ENCODE peak calls at places on chromosome 3, in four cellular contexts. One of them, this sample, is unnamed.

GRCh38 chr3:143119009-143119914 is at the start of gene CHST2:
- DNase-seq in heart right ventricle: peak
- DNase-seq in adrenal gland: peak
- DNase-seq in HFF-Myc: no peak
- DNase-seq in this sample: peak

GRCh38 chr3:13235079-13235478 is 161.8 kb upstream of the IQSEC1 start:
- DNase-seq in heart right ventricle: no peak
- DNase-seq in adrenal gland: no peak
- DNase-seq in HFF-Myc: no peak
- DNase-seq in this sample: no peak

GRCh38 chr3:146496726-146497125 is 27.4 kb upstream of the PLSCR2 start:
- DNase-seq in heart right ventricle: no peak
- DNase-seq in adrenal gland: no peak
- DNase-seq in HFF-Myc: no peak
- DNase-seq in this sample: no peak

GRCh38 chr3:172848910-172849309 is 98.4 kb downstream of the ECT2 start:
- DNase-seq in heart right ventricle: no peak
- DNase-seq in adrenal gland: no peak
- DNase-seq in HFF-Myc: no peak
- DNase-seq in this sample: peak

GRCh38 chr3:193665370-193665989 is 72.5 kb downstream of the OPA1 start:
- DNase-seq in heart right ventricle: no peak
- DNase-seq in adrenal gland: no peak
- DNase-seq in HFF-Myc: peak
- DNase-seq in this sample: no peak

GRCh38 chr3:64244011-64244942 is 19.0 kb upstream of the PRICKLE2 start:
- DNase-seq in heart right ventricle: no peak
- DNase-seq in adrenal gland: no peak
- DNase-seq in HFF-Myc: no peak
- DNase-seq in this sample: peak

GRCh38 chr3:48428863-48429415 is 947 bp downstream of the PLXNB1 start:
- DNase-seq in heart right ventricle: peak
- DNase-seq in adrenal gland: peak
- DNase-seq in HFF-Myc: no peak
- DNase-seq in this sample: no peak

GRCh38 chr3:149751551-149751950 is 738 bp downstream of the COMMD2 start:
- DNase-seq in heart right ventricle: no peak
- DNase-seq in adrenal gland: no peak
- DNase-seq in HFF-Myc: no peak
- DNase-seq in this sample: no peak

GRCh38 chr3:3744826-3745225 is 54.4 kb upstream of the LRRN1 start:
- DNase-seq in heart right ventricle: no peak
- DNase-seq in adrenal gland: no peak
- DNase-seq in HFF-Myc: no peak
- DNase-seq in this sample: no peak

GRCh38 chr3:129549006-129549800 is 6.2 kb downstream of the H1-8 start:
- DNase-seq in heart right ventricle: no peak
- DNase-seq in adrenal gland: no peak
- DNase-seq in HFF-Myc: no peak
- DNase-seq in this sample: no peak

GRCh38 chr3:60192297-60193114 is 1058.7 kb downstream of the FHIT start:
- DNase-seq in heart right ventricle: no peak
- DNase-seq in adrenal gland: no peak
- DNase-seq in HFF-Myc: no peak
- DNase-seq in this sample: no peak

GRCh38 chr3:184716652-184717607 is 5.1 kb upstream of the MAGEF1 start:
- DNase-seq in heart right ventricle: no peak
- DNase-seq in adrenal gland: peak
- DNase-seq in HFF-Myc: no peak
- DNase-seq in this sample: peak

GRCh38 chr3:123282461-123282860 is 80.7 kb downstream of the SEC22A start:
- DNase-seq in heart right ventricle: no peak
- DNase-seq in adrenal gland: no peak
- DNase-seq in HFF-Myc: no peak
- DNase-seq in this sample: no peak

GRCh38 chr3:56302417-56302816 is 165.8 kb downstream of the ERC2 start:
- DNase-seq in heart right ventricle: no peak
- DNase-seq in adrenal gland: no peak
- DNase-seq in HFF-Myc: no peak
- DNase-seq in this sample: no peak

GRCh38 chr3:45343947-45344346 is 44.4 kb upstream of the LARS2 start:
- DNase-seq in heart right ventricle: no peak
- DNase-seq in adrenal gland: no peak
- DNase-seq in HFF-Myc: no peak
- DNase-seq in this sample: no peak

GRCh38 chr3:77686560-77686959 is 646.7 kb downstream of the ROBO2 start:
- DNase-seq in heart right ventricle: no peak
- DNase-seq in adrenal gland: no peak
- DNase-seq in HFF-Myc: no peak
- DNase-seq in this sample: no peak

GRCh38 chr3:102069211-102069662 is 219.9 kb downstream of the NFKBIZ start:
- DNase-seq in heart right ventricle: no peak
- DNase-seq in adrenal gland: peak
- DNase-seq in HFF-Myc: no peak
- DNase-seq in this sample: peak

GRCh38 chr3:126476166-126476975 is 680 bp upstream of the ZXDC start:
- DNase-seq in heart right ventricle: peak
- DNase-seq in adrenal gland: no peak
- DNase-seq in HFF-Myc: no peak
- DNase-seq in this sample: peak

GRCh38 chr3:139020868-139021234 is at the start of gene PRR23B:
- DNase-seq in heart right ventricle: no peak
- DNase-seq in adrenal gland: no peak
- DNase-seq in HFF-Myc: no peak
- DNase-seq in this sample: no peak

GRCh38 chr3:195078891-195079440 is 192.0 kb downstream of the XXYLT1 start:
- DNase-seq in heart right ventricle: no peak
- DNase-seq in adrenal gland: no peak
- DNase-seq in HFF-Myc: no peak
- DNase-seq in this sample: no peak

GRCh38 chr3:133396906-133397305 is 3.0 kb upstream of the BFSP2 start:
- DNase-seq in heart right ventricle: no peak
- DNase-seq in adrenal gland: no peak
- DNase-seq in HFF-Myc: no peak
- DNase-seq in this sample: no peak

GRCh38 chr3:71214797-71215196 is 368.7 kb downstream of the FOXP1 start:
- DNase-seq in heart right ventricle: no peak
- DNase-seq in adrenal gland: no peak
- DNase-seq in HFF-Myc: no peak
- DNase-seq in this sample: no peak

GRCh38 chr3:144754076-144754783 is 782.6 kb downstream of the DIPK2A start:
- DNase-seq in heart right ventricle: no peak
- DNase-seq in adrenal gland: no peak
- DNase-seq in HFF-Myc: no peak
- DNase-seq in this sample: no peak

GRCh38 chr3:189685854-189686253 is 54.7 kb downstream of the TP63 start:
- DNase-seq in heart right ventricle: no peak
- DNase-seq in adrenal gland: no peak
- DNase-seq in HFF-Myc: peak
- DNase-seq in this sample: peak

GRCh38 chr3:12892840-12893189 is 51.5 kb upstream of the RPL32 start:
- DNase-seq in heart right ventricle: no peak
- DNase-seq in adrenal gland: no peak
- DNase-seq in HFF-Myc: no peak
- DNase-seq in this sample: no peak

GRCh38 chr3:129613205-129613740 is 6.8 kb upstream of the PLXND1 start:
- DNase-seq in heart right ventricle: no peak
- DNase-seq in adrenal gland: no peak
- DNase-seq in HFF-Myc: no peak
- DNase-seq in this sample: no peak

GRCh38 chr3:118817748-118818165 is 216.9 kb downstream of the IGSF11 start:
- DNase-seq in heart right ventricle: no peak
- DNase-seq in adrenal gland: peak
- DNase-seq in HFF-Myc: peak
- DNase-seq in this sample: peak

GRCh38 chr3:16520636-16521579 is 7.4 kb upstream of the RFTN1 start:
- DNase-seq in heart right ventricle: no peak
- DNase-seq in adrenal gland: no peak
- DNase-seq in HFF-Myc: no peak
- DNase-seq in this sample: no peak

GRCh38 chr3:124824286-124824915 is 62.8 kb downstream of the ITGB5 start:
- DNase-seq in heart right ventricle: no peak
- DNase-seq in adrenal gland: no peak
- DNase-seq in HFF-Myc: no peak
- DNase-seq in this sample: no peak

GRCh38 chr3:31664031-31664430 is 131.3 kb downstream of the STT3B start:
- DNase-seq in heart right ventricle: no peak
- DNase-seq in adrenal gland: no peak
- DNase-seq in HFF-Myc: no peak
- DNase-seq in this sample: no peak

GRCh38 chr3:126311338-126311978 is 45.8 kb downstream of the KLF15 start:
- DNase-seq in heart right ventricle: no peak
- DNase-seq in adrenal gland: no peak
- DNase-seq in HFF-Myc: no peak
- DNase-seq in this sample: no peak

GRCh38 chr3:114308830-114309229 is 15.0 kb downstream of the TIGIT start:
- DNase-seq in heart right ventricle: no peak
- DNase-seq in adrenal gland: no peak
- DNase-seq in HFF-Myc: no peak
- DNase-seq in this sample: no peak

GRCh38 chr3:81152156-81152555 is 609.3 kb downstream of the GBE1 start:
- DNase-seq in heart right ventricle: no peak
- DNase-seq in adrenal gland: no peak
- DNase-seq in HFF-Myc: no peak
- DNase-seq in this sample: no peak

GRCh38 chr3:25430942-25431570 is 3.0 kb downstream of the RARB start:
- DNase-seq in heart right ventricle: no peak
- DNase-seq in adrenal gland: no peak
- DNase-seq in HFF-Myc: no peak
- DNase-seq in this sample: no peak
- H3K4me3 ChIP-seq in heart right ventricle: peak
- H3K4me3 ChIP-seq in adrenal gland: no peak
- H3K4me3 ChIP-seq in HFF-Myc: no peak
- H3K4me3 ChIP-seq in this sample: peak

GRCh38 chr3:120137548-120137947 is 43.3 kb upstream of the GSK3B start:
- DNase-seq in heart right ventricle: no peak
- DNase-seq in adrenal gland: no peak
- DNase-seq in HFF-Myc: no peak
- DNase-seq in this sample: no peak
- H3K4me3 ChIP-seq in heart right ventricle: no peak
- H3K4me3 ChIP-seq in adrenal gland: no peak
- H3K4me3 ChIP-seq in HFF-Myc: no peak
- H3K4me3 ChIP-seq in this sample: no peak

DNA sequence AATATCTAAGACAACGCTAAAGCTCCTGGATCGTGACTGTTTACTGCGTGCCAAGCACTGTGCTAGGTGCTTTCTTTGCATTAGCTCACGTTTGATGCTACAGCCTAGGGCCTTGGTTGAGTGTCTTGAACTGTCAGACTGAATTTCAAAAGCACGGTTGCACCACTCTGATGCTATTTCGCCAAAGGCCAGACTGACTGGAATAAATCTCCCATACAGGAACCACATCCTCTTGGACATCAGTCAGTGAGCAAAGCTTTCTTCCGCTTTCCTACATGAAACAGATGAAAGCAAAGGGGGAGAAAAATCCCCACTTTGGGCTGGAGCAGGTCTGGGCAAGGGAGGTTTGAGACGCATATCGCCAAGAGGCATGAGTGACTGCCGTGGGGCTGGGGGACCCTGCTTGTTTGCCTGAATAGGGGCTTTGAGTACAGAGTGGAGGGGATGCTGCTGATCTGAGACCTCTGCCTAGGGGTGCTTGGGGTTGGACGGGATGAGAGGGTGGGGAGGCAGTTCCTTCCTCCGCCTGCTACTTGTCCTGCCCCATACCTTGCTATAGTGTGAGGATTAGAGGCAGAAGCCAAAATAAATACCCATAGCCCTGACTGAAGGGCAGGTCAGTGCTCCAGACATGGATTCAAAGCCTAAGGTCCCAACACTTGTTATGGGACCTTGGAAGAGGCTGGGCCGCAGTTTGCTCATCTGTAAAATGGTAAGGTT is 5.3 kb downstream of the FGD5 start:
- DNase-seq in heart right ventricle: no peak
- DNase-seq in adrenal gland: no peak
- DNase-seq in HFF-Myc: no peak
- DNase-seq in this sample: no peak
- H3K4me3 ChIP-seq in heart right ventricle: no peak
- H3K4me3 ChIP-seq in adrenal gland: no peak
- H3K4me3 ChIP-seq in HFF-Myc: no peak
- H3K4me3 ChIP-seq in this sample: no peak

GRCh38 chr3:107208796-107209195 is 168.4 kb upstream of the CCDC54 start:
- DNase-seq in heart right ventricle: no peak
- DNase-seq in adrenal gland: no peak
- DNase-seq in HFF-Myc: no peak
- DNase-seq in this sample: no peak

GRCh38 chr3:107211608-107212007 is 165.6 kb upstream of the CCDC54 start:
- DNase-seq in heart right ventricle: no peak
- DNase-seq in adrenal gland: no peak
- DNase-seq in HFF-Myc: peak
- DNase-seq in this sample: no peak

GRCh38 chr3:107206945-107207344 is 170.3 kb upstream of the CCDC54 start:
- DNase-seq in heart right ventricle: no peak
- DNase-seq in adrenal gland: no peak
- DNase-seq in HFF-Myc: no peak
- DNase-seq in this sample: no peak

GRCh38 chr3:107208100-107208499 is 169.1 kb upstream of the CCDC54 start:
- DNase-seq in heart right ventricle: peak
- DNase-seq in adrenal gland: peak
- DNase-seq in HFF-Myc: peak
- DNase-seq in this sample: peak

GRCh38 chr3:107209302-107210060 is 167.8 kb upstream of the CCDC54 start:
- DNase-seq in heart right ventricle: no peak
- DNase-seq in adrenal gland: no peak
- DNase-seq in HFF-Myc: no peak
- DNase-seq in this sample: no peak
- H3K4me3 ChIP-seq in heart right ventricle: no peak
- H3K4me3 ChIP-seq in adrenal gland: no peak
- H3K4me3 ChIP-seq in HFF-Myc: no peak
- H3K4me3 ChIP-seq in this sample: no peak

GRCh38 chr3:66419053-66419440 is 81.8 kb downstream of the LRIG1 start:
- DNase-seq in heart right ventricle: no peak
- DNase-seq in adrenal gland: no peak
- DNase-seq in HFF-Myc: no peak
- DNase-seq in this sample: no peak
- H3K4me3 ChIP-seq in heart right ventricle: no peak
- H3K4me3 ChIP-seq in adrenal gland: no peak
- H3K4me3 ChIP-seq in HFF-Myc: no peak
- H3K4me3 ChIP-seq in this sample: no peak

GRCh38 chr3:37229740-37230139 is 55.4 kb upstream of the LRRFIP2 start:
- DNase-seq in heart right ventricle: no peak
- DNase-seq in adrenal gland: no peak
- DNase-seq in HFF-Myc: no peak
- DNase-seq in this sample: no peak
- H3K4me3 ChIP-seq in heart right ventricle: no peak
- H3K4me3 ChIP-seq in adrenal gland: no peak
- H3K4me3 ChIP-seq in HFF-Myc: no peak
- H3K4me3 ChIP-seq in this sample: no peak